ENCODE peak calls at places on chromosome 16, in five cellular contexts. H is esophagus squamous epithelium, K is fibroblast of the aortic adventitia, P is neural crest cell, N is mucosa of descending colon. T is an unnamed sample.

GRCh38 chr16:50300942-50301625 is 34.7 kb downstream of the ADCY7 start:
- DNase-seq in P (no peak), N (peak), H (no peak), K (peak), T (no peak)

GRCh38 chr16:22317625-22318024 is 20.4 kb downstream of the POLR3E start:
- DNase-seq in K (no peak), H (no peak), N (no peak), P (no peak), T (no peak)

GRCh38 chr16:28104404-28104803 is 40.9 kb upstream of the GSG1L start:
- DNase-seq in P (no peak), K (no peak), N (no peak), H (no peak), T (no peak)

GRCh38 chr16:75695708-75696107 is 5.6 kb downstream of the DUXB start:
- DNase-seq in H (no peak), P (no peak), K (peak), N (no peak), T (no peak)

GRCh38 chr16:26987631-26988030 is 79.1 kb upstream of the C16orf82 start:
- DNase-seq in N (no peak), H (no peak), K (peak), P (no peak), T (no peak)

GRCh38 chr16:29230671-29231091 is 175.8 kb downstream of the NPIPB11 start:
- DNase-seq in N (no peak), K (peak), H (no peak), P (no peak), T (no peak)

GRCh38 chr16:4846503-4846900 is 586 bp downstream of the GLYR1 start:
- DNase-seq in N (peak), H (no peak), P (peak), K (peak), T (peak)

GRCh38 chr16:30026449-30026848 is 3.5 kb downstream of the C16orf92 start:
- DNase-seq in K (no peak), N (no peak), H (no peak), P (no peak), T (no peak)

GRCh38 chr16:14151256-14152030 is 80.3 kb downstream of the MRTFB start:
- DNase-seq in H (no peak), N (no peak), P (no peak), K (peak), T (no peak)

GRCh38 chr16:56652600-56652999 is 914 bp downstream of the MT1B start:
- DNase-seq in P (no peak), K (no peak), H (no peak), N (no peak), T (no peak)

GRCh38 chr16:12340151-12340733 is 363.7 kb downstream of the SNX29 start:
- DNase-seq in N (peak), P (no peak), K (peak), H (no peak), T (no peak)

GRCh38 chr16:19907161-19907992 is 22.7 kb upstream of the GPRC5B start:
- DNase-seq in N (peak), H (no peak), P (peak), K (peak), T (no peak)